ENCODE peak calls at places on chromosomes 4 and X, in four cellular contexts. L is NCI-H2081, D is NB4, Y is heart left ventricle. K is an unnamed sample.

GRCh38 chr4:182968917-182969650 is 51.9 kb upstream of the DCTD start:
- DNase-seq in L (no peak), D (peak), Y (no peak), K (no peak)

GRCh38 chrX:150761176-150761818 is 68.1 kb downstream of the MTMR1 start:
- DNase-seq in L (no peak), D (no peak), Y (no peak), K (no peak)

GRCh38 chr4:94358101-94358500 is 15.5 kb upstream of the HPGDS start:
- DNase-seq in L (no peak), D (no peak), Y (no peak), K (no peak)

GRCh38 chrX:69028006-69028760 is 137.1 kb downstream of the PJA1 start:
- DNase-seq in L (no peak), D (peak), Y (no peak), K (peak)

GRCh38 chr4:76311896-76312331 is 5.4 kb downstream of the STBD1 start:
- DNase-seq in L (no peak), D (peak), Y (no peak), K (no peak)

GRCh38 chrX:39953879-39954278 is 143.9 kb downstream of the BCOR start:
- DNase-seq in L (peak), D (no peak), Y (peak), K (no peak)

GRCh38 chr4:182593413-182593812 is 323.8 kb downstream of the DCTD start:
- DNase-seq in L (peak), D (no peak), Y (no peak), K (no peak)

GRCh38 chrX:26557691-26558321 is 341.8 kb downstream of the MAGEB5 start:
- DNase-seq in L (no peak), D (no peak), Y (peak), K (no peak)

GRCh38 chr4:72084587-72085011 is 52.8 kb downstream of the NPFFR2 start:
- DNase-seq in L (no peak), D (no peak), Y (no peak), K (no peak)

GRCh38 chr4:186264660-186265059 is 1.3 kb upstream of the F11 start:
- DNase-seq in L (no peak), D (peak), Y (no peak), K (no peak)

GRCh38 chrX:8844157-8844556 is 43.0 kb upstream of the FAM9A start:
- DNase-seq in L (no peak), D (no peak), Y (no peak), K (no peak)

GRCh38 chrX:107470198-107470597 is 20.7 kb downstream of the FRMPD3 start:
- DNase-seq in L (no peak), D (no peak), Y (no peak), K (no peak)

GRCh38 chr4:78651250-78651860 is 99.8 kb downstream of the ANXA3 start:
- DNase-seq in L (no peak), D (no peak), Y (no peak), K (no peak)

GRCh38 chr4:182143086-182143821 is 99.9 kb upstream of the TENM3 start:
- DNase-seq in L (no peak), D (no peak), Y (no peak), K (peak)

GRCh38 chr4:2277956-2278355 is 16.0 kb upstream of the MXD4 start:
- DNase-seq in L (no peak), D (no peak), Y (no peak), K (no peak)

GRCh38 chr4:74038161-74039064 is at the start of gene CXCL3:
- DNase-seq in L (peak), D (peak), Y (peak), K (peak)

GRCh38 chr4:159977907-159978617 is 875.2 kb downstream of the RAPGEF2 start:
- DNase-seq in L (no peak), D (no peak), Y (no peak), K (no peak)

GRCh38 chr4:163558539-163559044 is 64.1 kb downstream of the TMA16 start:
- DNase-seq in L (peak), D (no peak), Y (peak), K (no peak)

GRCh38 chr4:2354127-2354526 is 64.3 kb downstream of the ZFYVE28 start:
- DNase-seq in L (no peak), D (peak), Y (no peak), K (peak)

GRCh38 chrX:136764206-136764605 is 16.5 kb downstream of the ARHGEF6 start:
- DNase-seq in L (no peak), D (no peak), Y (no peak), K (no peak)

K was measured in AG20443.